ENCODE peak calls at places on chromosome 15, in ten cellular contexts. R, P, A, D, Z, T, N, G, L and O are unnamed samples.
A peak's percentile ranks its signal among the peaks of the same experiment; 100 is the strongest.

GRCh38 chr15:38864827-38865604 is 300.4 kb upstream of the RASGRP1 start:
- DNase-seq in R (peak; percentile 66), P (no peak), A (no peak), D (peak; percentile 90), Z (no peak), T (no peak), N (no peak), G (peak; percentile 44), L (no peak), O (no peak)

GRCh38 chr15:43771816-43772215 is 5.0 kb downstream of the ELL3 start:
- DNase-seq in R (no peak), P (no peak), A (no peak), D (no peak), Z (no peak), T (no peak), N (no peak), G (no peak), L (no peak), O (no peak)

GRCh38 chr15:99476413-99477222 is 89.2 kb upstream of the MEF2A start:
- DNase-seq in R (peak; percentile 97), P (no peak), A (no peak), D (peak; percentile 97), Z (no peak), T (no peak), N (peak; percentile 84), G (no peak), L (no peak), O (peak; percentile 93)

GRCh38 chr15:91384189-91384720 is 284.2 kb downstream of the SV2B start:
- DNase-seq in R (no peak), P (no peak), A (no peak), D (no peak), Z (no peak), T (no peak), N (no peak), G (no peak), L (no peak), O (no peak)

GRCh38 chr15:77819841-77820728 is 187.4 kb upstream of the LINGO1 start:
- DNase-seq in R (no peak), P (peak; percentile 24), A (no peak), D (no peak), Z (peak; percentile 17), T (no peak), N (no peak), G (no peak), L (no peak), O (no peak)

GRCh38 chr15:22980189-22981136 is at the start of gene CYFIP1:
- DNase-seq in R (peak; percentile 37), P (peak; percentile 70), A (peak; percentile 32), D (peak; percentile 74), Z (peak; percentile 53), T (no peak), N (peak; percentile 96), G (peak; percentile 69), L (peak; percentile 3), O (peak; percentile 57)

GRCh38 chr15:99507732-99508571 is 57.8 kb upstream of the MEF2A start:
- DNase-seq in R (no peak), P (no peak), A (no peak), D (peak; percentile 64), Z (no peak), T (no peak), N (no peak), G (no peak), L (no peak), O (no peak)

GRCh38 chr15:67218428-67218827 is 36.0 kb downstream of the AAGAB start:
- DNase-seq in R (no peak), P (no peak), A (no peak), D (no peak), Z (no peak), T (no peak), N (no peak), G (no peak), L (no peak), O (no peak)

GRCh38 chr15:63519041-63519440 is 14.6 kb downstream of the USP3 start:
- DNase-seq in R (no peak), P (no peak), A (no peak), D (no peak), Z (no peak), T (no peak), N (no peak), G (no peak), L (no peak), O (no peak)

GRCh38 chr15:94924057-94924456 is 692.7 kb downstream of the MCTP2 start:
- DNase-seq in R (no peak), P (no peak), A (no peak), D (no peak), Z (no peak), T (no peak), N (no peak), G (no peak), L (no peak), O (no peak)

GRCh38 chr15:42070966-42071350 is 23.4 kb downstream of the PLA2G4D start:
- DNase-seq in R (no peak), P (no peak), A (no peak), D (no peak), Z (no peak), T (no peak), N (no peak), G (no peak), L (no peak), O (no peak)

GRCh38 chr15:27545494-27546255 is 553.4 kb downstream of the OCA2 start:
- DNase-seq in R (no peak), P (peak; percentile 36), A (no peak), D (no peak), Z (no peak), T (no peak), N (no peak), G (no peak), L (no peak), O (no peak)

GRCh38 chr15:61084944-61085367 is 144.1 kb downstream of the RORA start:
- DNase-seq in R (no peak), P (no peak), A (peak; percentile 70), D (peak; percentile 9), Z (no peak), T (no peak), N (no peak), G (no peak), L (no peak), O (no peak)

GRCh38 chr15:99155961-99156443 is 51.1 kb downstream of the SYNM start:
- DNase-seq in R (no peak), P (no peak), A (no peak), D (peak; percentile 26), Z (no peak), T (no peak), N (no peak), G (no peak), L (no peak), O (peak; percentile 11)

GRCh38 chr15:83365370-83365938 is 81.0 kb upstream of the BNC1 start:
- DNase-seq in R (no peak), P (no peak), A (no peak), D (peak; percentile 75), Z (peak; percentile 50), T (no peak), N (no peak), G (no peak), L (no peak), O (peak; percentile 34)

GRCh38 chr15:31393441-31394091 is 66.9 kb downstream of the KLF13 start:
- DNase-seq in R (no peak), P (no peak), A (no peak), D (no peak), Z (no peak), T (no peak), N (peak; percentile 75), G (no peak), L (no peak), O (no peak)

GRCh38 chr15:90412356-90413194 is 24.5 kb downstream of the IQGAP1 start:
- DNase-seq in R (no peak), P (peak; percentile 21), A (no peak), D (peak; percentile 74), Z (no peak), T (no peak), N (no peak), G (no peak), L (no peak), O (peak; percentile 84)

GRCh38 chr15:66496951-66497501 is 536 bp downstream of the SNAPC5 start:
- DNase-seq in R (no peak), P (peak; percentile 25), A (no peak), D (no peak), Z (no peak), T (no peak), N (peak; percentile 57), G (no peak), L (no peak), O (no peak)

GRCh38 chr15:60179786-60180391 is 175.8 kb downstream of the FOXB1 start:
- DNase-seq in R (peak; percentile 18), P (no peak), A (no peak), D (peak; percentile 42), Z (peak; percentile 53), T (peak; percentile 22), N (no peak), G (no peak), L (peak; percentile 6), O (peak; percentile 17)